ENCODE peak calls at places on chromosomes 16 and 17, in four cellular contexts. N, V, S and M are unnamed samples.

GRCh38 chr16:85416267-85417109 is 196.6 kb upstream of the GSE1 start:
- DNase-seq in V (peak; percentile 15), N (peak; percentile 96), S (no peak), M (peak; percentile 94)

GRCh38 chr16:58421029-58421428 is 28.8 kb downstream of the GINS3 start:
- DNase-seq in S (no peak), N (no peak), V (no peak), M (peak; percentile 22)

GRCh38 chr17:65931246-65932149 is 260.4 kb downstream of the CEP112 start:
- DNase-seq in S (no peak), N (no peak), V (peak; percentile 12), M (no peak)

GRCh38 chr17:39632153-39632941 is 4.6 kb upstream of the STARD3 start:
- DNase-seq in N (no peak), V (no peak), S (no peak), M (no peak)

GRCh38 chr16:87540072-87540976 is 47.5 kb upstream of the ZCCHC14 start:
- DNase-seq in N (no peak), V (no peak), S (no peak), M (no peak)

GRCh38 chr16:29857133-29857760 is 5.8 kb downstream of the CDIPT start:
- DNase-seq in N (no peak), V (peak; percentile 46), S (no peak), M (no peak)

GRCh38 chr17:9644910-9645751 is at the start of gene USP43:
- DNase-seq in V (no peak), S (no peak), N (peak; percentile 83), M (peak; percentile 25)

GRCh38 chr16:89700649-89701424 is 668 bp downstream of the SPATA2L start:
- DNase-seq in V (peak; percentile 24), S (no peak), N (peak; percentile 76), M (peak; percentile 54)

GRCh38 chr16:70455910-70456309 is 1.5 kb downstream of the FCSK start:
- DNase-seq in V (no peak), S (no peak), N (no peak), M (peak; percentile 57)

GRCh38 chr16:77788196-77789084 is at the start of gene VAT1L:
- DNase-seq in S (no peak), V (peak; percentile 63), N (peak; percentile 85), M (no peak)

GRCh38 chr17:41907633-41908539 is 10.9 kb downstream of the ACLY start:
- DNase-seq in S (no peak), N (no peak), V (peak; percentile 42), M (no peak)

GRCh38 chr16:14405611-14406537 is 224.2 kb downstream of the PARN start:
- DNase-seq in V (no peak), S (peak; percentile 77), N (peak; percentile 100), M (peak; percentile 90)

GRCh38 chr16:88099563-88099890 is 148.3 kb downstream of the BANP start:
- DNase-seq in S (no peak), N (no peak), V (no peak), M (no peak)

DNA sequence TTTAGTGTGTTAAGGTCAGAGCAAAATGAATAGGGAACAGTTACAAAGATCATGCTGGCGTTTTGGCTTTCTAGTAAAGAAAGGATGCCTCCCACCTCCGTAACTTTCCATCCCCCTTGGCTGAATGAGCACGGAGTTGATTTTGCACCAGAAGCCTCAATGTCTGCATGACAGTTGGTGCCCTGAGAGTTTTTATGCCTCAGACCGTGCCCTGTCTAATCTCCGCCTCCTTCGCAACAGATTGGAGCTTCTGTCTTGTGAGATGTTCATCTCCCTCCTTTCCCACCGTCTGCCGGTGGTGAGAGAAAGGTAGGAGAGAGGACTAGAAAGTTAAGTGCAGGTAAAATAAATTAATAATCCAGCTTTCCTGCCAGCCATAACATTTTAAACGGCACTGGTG is 1.9 kb downstream of the HS3ST4 start:
- DNase-seq in N (no peak), S (no peak), V (no peak), M (no peak)
- H3K4me3 ChIP-seq in N (peak overlapping the region; percentile 81), S (no peak overlapping the region), V (no peak overlapping the region), M (no peak overlapping the region)

DNA sequence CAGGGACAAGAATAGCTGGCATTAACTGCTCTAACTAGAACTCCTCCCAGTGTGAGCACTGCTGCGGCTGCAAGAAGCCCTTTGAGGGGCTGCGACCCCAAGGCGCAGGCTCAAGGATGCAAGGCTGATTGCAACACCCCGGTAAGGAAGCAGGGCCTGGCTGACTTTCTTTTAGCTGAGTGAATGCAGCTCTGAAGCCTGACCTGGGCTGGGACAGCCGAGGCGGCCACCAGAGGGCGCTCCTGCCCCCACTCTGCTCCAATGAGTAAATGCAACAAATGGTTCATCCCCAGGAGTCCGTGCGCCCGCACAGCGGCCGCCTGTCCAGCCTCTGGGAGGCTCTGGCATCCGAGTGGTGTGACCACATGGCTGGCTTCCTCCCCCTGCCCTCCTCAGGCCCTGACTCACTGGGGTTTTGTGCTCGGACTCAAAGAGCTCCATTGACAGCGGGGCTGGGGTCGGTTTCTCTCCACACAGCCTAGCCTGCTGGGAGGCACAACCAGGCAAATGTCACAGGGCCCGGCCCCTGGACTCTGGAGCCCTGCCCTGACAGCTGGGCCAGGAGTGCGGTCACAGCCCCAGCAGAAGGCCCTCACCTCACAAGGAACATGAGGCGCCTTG is at the start of gene SMIM5:
- DNase-seq in S (no peak), N (peak; percentile 97), V (peak; percentile 83), M (peak; percentile 88)
- TF ChIP-seq CHD1 in S (no peak), N (no peak), V (no peak), M (no peak)

GRCh38 chr17:50021681-50022370 is 26.8 kb upstream of the DLX3 start:
- DNase-seq in S (no peak), N (no peak), V (no peak), M (no peak)
- H3K4me3 ChIP-seq in S (no peak overlapping the region), N (no peak overlapping the region), V (no peak overlapping the region), M (no peak overlapping the region)

GRCh38 chr16:2196162-2196980 is at the start of gene CASKIN1:
- DNase-seq in N (no peak), S (no peak), V (no peak), M (peak; percentile 88)
- TF ChIP-seq CHD1 in N (no peak), S (no peak), V (no peak), M (no peak)

GRCh38 chr17:15894258-15894657 is 50.7 kb upstream of the ADORA2B start:
- DNase-seq in N (no peak), S (no peak), V (no peak), M (no peak)
- H3K4me3 ChIP-seq in N (no peak overlapping the region), S (no peak overlapping the region), V (no peak overlapping the region), M (no peak overlapping the region)